ENCODE peak calls at places on chromosomes 13 and 19, in seven cellular contexts. W is Peyer's patch, F is heart right ventricle, B is gastrocnemius medialis, D is IMR-90, C is endodermal cell, A is stomach. J is an unnamed sample.

GRCh38 chr13:48446454-48446853 is 33.5 kb upstream of the LPAR6 start:
- DNase-seq in W (no peak), F (no peak), B (no peak), D (peak), C (no peak), A (no peak), J (no peak)

GRCh38 chr19:57807541-57807940 is 7.2 kb downstream of the ZNF552 start:
- DNase-seq in W (no peak), F (no peak), B (no peak), D (no peak), C (no peak), A (no peak), J (no peak)

GRCh38 chr19:46860846-46861690 is at the start of gene ARHGAP35:
- DNase-seq in W (peak), F (no peak), B (no peak), D (no peak), C (peak), A (no peak), J (peak)

GRCh38 chr19:5119297-5119998 is 150.5 kb downstream of the KDM4B start:
- DNase-seq in W (no peak), F (no peak), B (no peak), D (no peak), C (no peak), A (no peak), J (no peak)

GRCh38 chr13:21402586-21403307 is 56.4 kb downstream of the ZDHHC20 start:
- DNase-seq in W (no peak), F (no peak), B (no peak), D (peak), C (no peak), A (no peak), J (no peak)

GRCh38 chr13:69292789-69293425 is 814.7 kb upstream of the ATXN8OS start:
- DNase-seq in W (no peak), F (no peak), B (no peak), D (no peak), C (no peak), A (no peak), J (no peak)

GRCh38 chr19:41442473-41443360 is at the start of gene ERICH4:
- DNase-seq in W (peak), F (no peak), B (no peak), D (no peak), C (no peak), A (no peak), J (peak)

GRCh38 chr19:34224996-34225658 is 29.2 kb upstream of the GARRE1 start:
- DNase-seq in W (no peak), F (no peak), B (no peak), D (peak), C (peak), A (no peak), J (no peak)

GRCh38 chr19:49541914-49542313 is 14.1 kb downstream of the RCN3 start:
- DNase-seq in W (no peak), F (no peak), B (no peak), D (no peak), C (no peak), A (no peak), J (no peak)

GRCh38 chr13:42071667-42072419 is 23.4 kb downstream of the DGKH start:
- DNase-seq in W (no peak), F (no peak), B (no peak), D (peak), C (no peak), A (no peak), J (no peak)

GRCh38 chr13:22717036-22717435 is 463.7 kb upstream of the SGCG start:
- DNase-seq in W (no peak), F (no peak), B (no peak), D (no peak), C (no peak), A (no peak), J (no peak)

GRCh38 chr19:13957107-13957506 is 4.8 kb downstream of the DCAF15 start:
- DNase-seq in W (no peak), F (no peak), B (peak), D (no peak), C (no peak), A (no peak), J (no peak)

GRCh38 chr13:44989071-44989889 is at the start of the genes GPALPP1 and NUFIP1:
- DNase-seq in W (peak), F (peak), B (peak), D (peak), C (peak), A (peak), J (peak)

GRCh38 chr19:45640849-45641273 is 1.7 kb upstream of the EML2 start:
- DNase-seq in W (peak), F (no peak), B (no peak), D (no peak), C (peak), A (peak), J (peak)

GRCh38 chr19:19466201-19466600 is 49.1 kb downstream of the TSSK6 start:
- DNase-seq in W (no peak), F (no peak), B (no peak), D (no peak), C (no peak), A (no peak), J (no peak)

GRCh38 chr19:8212212-8212611 is 3.0 kb downstream of the CERS4 start:
- DNase-seq in W (no peak), F (no peak), B (no peak), D (no peak), C (no peak), A (no peak), J (no peak)

GRCh38 chr19:11324079-11324661 is 15.3 kb downstream of the RAB3D start:
- DNase-seq in W (peak), F (peak), B (peak), D (peak), C (no peak), A (peak), J (peak)

GRCh38 chr13:53778937-53779336 is 750.3 kb downstream of the OLFM4 start:
- DNase-seq in W (no peak), F (no peak), B (no peak), D (no peak), C (no peak), A (no peak), J (no peak)

GRCh38 chr13:103033999-103034398 is 32.2 kb downstream of the SLC10A2 start:
- DNase-seq in W (no peak), F (no peak), B (no peak), D (no peak), C (no peak), A (no peak), J (no peak)

GRCh38 chr13:89925107-89925506 is 1422.4 kb upstream of the MIR17HG start:
- DNase-seq in W (no peak), F (no peak), B (no peak), D (peak), C (peak), A (no peak), J (no peak)

GRCh38 chr19:56096665-56097064 is 24.4 kb downstream of the ZNF787 start:
- DNase-seq in W (no peak), F (no peak), B (no peak), D (no peak), C (no peak), A (no peak), J (no peak)

GRCh38 chr19:19528721-19529490 is at the start of gene YJEFN3:
- DNase-seq in W (no peak), F (no peak), B (no peak), D (peak), C (peak), A (no peak), J (no peak)

GRCh38 chr13:111395511-111396393 is 75.3 kb downstream of the TEX29 start:
- DNase-seq in W (peak), F (no peak), B (no peak), D (no peak), C (peak), A (peak), J (no peak)

GRCh38 chr19:58401825-58402433 is 6.5 kb downstream of the RNF225 start:
- DNase-seq in W (peak), F (no peak), B (no peak), D (no peak), C (no peak), A (no peak), J (no peak)

GRCh38 chr19:29054886-29055675 is 157.9 kb downstream of the UQCRFS1 start:
- DNase-seq in W (no peak), F (no peak), B (no peak), D (no peak), C (peak), A (no peak), J (no peak)

GRCh38 chr19:51016798-51017683 is 2.5 kb downstream of the KLK10 start:
- DNase-seq in W (peak), F (peak), B (no peak), D (peak), C (peak), A (peak), J (no peak)

GRCh38 chr13:46600943-46601311 is 48.0 kb downstream of the LRCH1 start:
- DNase-seq in W (no peak), F (no peak), B (no peak), D (no peak), C (no peak), A (no peak), J (no peak)

GRCh38 chr13:46604226-46604968 is 51.4 kb downstream of the LRCH1 start:
- DNase-seq in W (no peak), F (no peak), B (no peak), D (no peak), C (no peak), A (no peak), J (no peak)

GRCh38 chr13:46605089-46605488 is 52.1 kb downstream of the LRCH1 start:
- DNase-seq in W (no peak), F (peak), B (no peak), D (no peak), C (no peak), A (peak), J (no peak)

GRCh38 chr13:46602531-46602930 is 49.6 kb downstream of the LRCH1 start:
- DNase-seq in W (no peak), F (no peak), B (no peak), D (no peak), C (no peak), A (no peak), J (no peak)

DNA sequence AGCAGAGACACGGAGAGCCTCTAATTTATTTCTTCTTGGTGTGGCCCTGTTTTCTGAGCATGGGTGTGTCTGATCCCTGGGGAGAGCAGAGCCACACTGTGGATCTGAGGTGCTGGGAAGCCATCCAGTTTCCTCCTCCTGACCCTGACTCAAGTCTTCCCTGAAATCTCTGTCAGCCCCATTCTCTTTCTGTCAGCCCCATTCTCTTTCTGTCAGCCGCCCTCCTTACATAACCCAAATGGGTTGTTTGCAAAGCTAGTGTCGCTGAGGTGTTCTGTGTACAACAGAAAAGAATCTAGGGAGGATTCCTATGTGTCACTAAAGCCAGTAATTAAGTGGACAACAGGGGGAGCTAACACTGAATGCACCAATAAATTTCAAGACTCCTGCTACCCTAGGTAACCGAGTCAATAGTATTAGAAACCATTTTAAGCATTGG is 50.2 kb downstream of the LRCH1 start:
- DNase-seq in W (no peak), F (no peak), B (no peak), D (no peak), C (no peak), A (no peak), J (no peak)
- TF ChIP-seq CTCF in W (peak), F (peak), B (no peak), D (peak), C (peak), A (no peak), J (peak)

GRCh38 chr19:2627855-2628254 is 74.6 kb downstream of the GNG7 start:
- DNase-seq in W (no peak), F (no peak), B (no peak), D (peak), C (no peak), A (no peak), J (no peak)
- H3K27ac ChIP-seq in W (peak), F (peak), B (peak), D (peak), C (no peak), A (peak), J (peak)

GRCh38 chr13:98556968-98557591 is 19.8 kb downstream of the STK24 start:
- DNase-seq in W (peak), F (no peak), B (no peak), D (peak), C (peak), A (peak), J (no peak)
- TF ChIP-seq CTCF in W (peak), F (no peak), B (no peak), D (no peak), C (peak), A (peak), J (no peak)

GRCh38 chr13:95833713-95834112 is 156.8 kb downstream of the DNAJC3 start:
- DNase-seq in W (no peak), F (no peak), B (no peak), D (peak), C (no peak), A (no peak), J (no peak)

GRCh38 chr13:95834134-95834765 is 157.3 kb downstream of the DNAJC3 start:
- DNase-seq in W (peak), F (peak), B (peak), D (peak), C (peak), A (peak), J (peak)

GRCh38 chr13:95833126-95833525 is 156.2 kb downstream of the DNAJC3 start:
- DNase-seq in W (no peak), F (no peak), B (no peak), D (no peak), C (no peak), A (no peak), J (no peak)
- H3K27ac ChIP-seq in W (no peak), F (no peak), B (no peak), D (no peak), C (no peak), A (no peak), J (no peak)

DNA sequence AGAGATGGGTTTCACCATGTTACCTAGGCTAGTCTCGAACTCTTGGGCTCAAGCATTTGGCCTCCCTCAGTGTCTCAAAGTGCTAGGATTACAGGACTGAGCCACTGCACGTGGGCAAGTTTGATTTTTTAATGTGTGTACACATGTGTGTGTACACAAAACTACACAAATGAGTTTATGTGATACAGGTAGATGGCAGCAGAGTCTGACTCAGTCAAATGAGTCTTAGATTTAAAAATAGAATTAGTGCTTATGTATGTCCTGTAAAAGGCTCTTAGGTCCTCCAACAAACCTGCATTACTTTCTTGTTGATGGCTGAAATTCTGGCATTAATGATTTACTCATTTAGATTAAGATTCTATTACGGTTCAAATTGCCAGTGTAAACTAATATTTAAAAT is 293.7 kb downstream of the PCDH17 start:
- DNase-seq in W (no peak), F (no peak), B (no peak), D (no peak), C (no peak), A (no peak), J (no peak)
- TF ChIP-seq CTCF in W (no peak), F (peak), B (no peak), D (no peak), C (no peak), A (peak), J (no peak)

GRCh38 chr13:113544896-113545295 is 39.7 kb upstream of the TFDP1 start:
- DNase-seq in W (peak), F (no peak), B (no peak), D (no peak), C (no peak), A (no peak), J (peak)

GRCh38 chr13:113545455-113545930 is 39.1 kb upstream of the TFDP1 start:
- DNase-seq in W (peak), F (no peak), B (no peak), D (peak), C (no peak), A (no peak), J (peak)

GRCh38 chr13:113546571-113547247 is 37.8 kb upstream of the TFDP1 start:
- DNase-seq in W (peak), F (peak), B (no peak), D (peak), C (no peak), A (no peak), J (peak)

GRCh38 chr13:113547248-113547971 is 37.1 kb upstream of the TFDP1 start:
- DNase-seq in W (peak), F (peak), B (no peak), D (peak), C (peak), A (peak), J (peak)

GRCh38 chr13:113545931-113546516 is 38.5 kb upstream of the TFDP1 start:
- DNase-seq in W (peak), F (no peak), B (no peak), D (no peak), C (no peak), A (no peak), J (peak)
- H3K27ac ChIP-seq in W (no peak), F (peak), B (peak), D (no peak), C (peak), A (peak), J (peak)

GRCh38 chr13:24684600-24684998 is 4.4 kb downstream of the ATP12A start:
- DNase-seq in W (peak), F (no peak), B (no peak), D (no peak), C (peak), A (no peak), J (no peak)
- TF ChIP-seq CTCF in W (no peak), F (no peak), B (no peak), D (no peak), C (no peak), A (no peak), J (no peak)

GRCh38 chr13:99947666-99948065 is 23.9 kb downstream of the ZIC5 start:
- DNase-seq in W (no peak), F (no peak), B (no peak), D (no peak), C (no peak), A (no peak), J (no peak)

GRCh38 chr13:99948411-99948810 is 23.2 kb downstream of the ZIC5 start:
- DNase-seq in W (no peak), F (no peak), B (no peak), D (no peak), C (no peak), A (no peak), J (no peak)

GRCh38 chr13:99948907-99949656 is 22.5 kb downstream of the ZIC5 start:
- DNase-seq in W (no peak), F (no peak), B (no peak), D (no peak), C (no peak), A (no peak), J (no peak)

GRCh38 chr13:99953138-99953755 is 18.3 kb downstream of the ZIC5 start:
- DNase-seq in W (no peak), F (no peak), B (no peak), D (no peak), C (no peak), A (no peak), J (no peak)

DNA sequence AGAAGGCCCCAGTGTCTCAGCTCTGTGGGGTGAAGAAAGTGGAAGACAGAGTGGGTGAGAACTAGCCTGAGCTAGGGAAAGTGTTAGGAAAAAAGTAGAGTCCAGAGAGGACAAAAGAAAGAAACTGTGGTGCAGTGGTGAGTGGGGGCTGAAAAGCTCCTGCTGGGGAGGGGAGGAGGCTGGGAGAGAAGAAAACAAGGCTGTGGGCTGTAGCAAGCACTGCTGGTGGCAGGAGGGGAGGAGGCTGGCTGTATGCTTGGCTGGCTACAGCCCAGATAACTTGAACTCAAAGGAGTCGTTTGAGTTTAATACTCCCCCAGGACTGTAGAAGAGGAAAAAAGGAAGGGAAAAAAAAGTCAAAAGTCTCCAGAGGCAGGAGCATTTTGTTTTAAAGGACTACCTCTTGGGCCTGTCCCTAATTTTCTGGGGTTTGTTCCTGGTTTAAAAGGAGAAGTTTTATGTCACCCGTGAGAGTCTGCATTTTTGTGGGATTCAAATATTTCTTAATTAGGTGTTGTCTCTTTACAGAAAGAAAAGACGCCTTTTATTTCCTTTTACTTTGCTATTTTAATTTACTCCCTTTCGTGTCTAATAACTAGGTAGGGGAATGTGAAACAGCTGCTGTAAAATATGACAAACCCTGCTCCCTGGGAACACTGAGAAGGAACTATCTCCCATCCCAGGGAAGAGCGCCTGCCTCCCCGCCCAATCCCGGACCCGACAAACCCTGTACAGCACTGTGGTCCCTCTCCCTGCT is 21.7 kb downstream of the ZIC5 start:
- DNase-seq in W (no peak), F (no peak), B (no peak), D (no peak), C (peak), A (no peak), J (no peak)
- H3K27ac ChIP-seq in W (no peak), F (no peak), B (no peak), D (no peak), C (peak), A (no peak), J (no peak)